ENCODE peak calls at places on chromosomes 5 and 9, in nine cellular contexts. Q, P, L, D, W, J, H, V and S are unnamed samples.

GRCh38 chr9:124782661-124783574 is 6.0 kb downstream of the OLFML2A start:
- DNase-seq in J (no peak), Q (peak), P (no peak), H (no peak), D (no peak), V (no peak), W (no peak), L (peak), S (no peak)

GRCh38 chr9:20373263-20373662 is 249.0 kb downstream of the MLLT3 start:
- DNase-seq in P (no peak), L (no peak), Q (no peak), V (no peak), H (no peak), J (no peak), W (no peak), D (no peak), S (no peak)

GRCh38 chr9:22238809-22239684 is 207.6 kb upstream of the DMRTA1 start:
- DNase-seq in J (peak), H (peak), P (no peak), Q (peak), W (peak), L (no peak), D (peak), V (no peak), S (no peak)

GRCh38 chr5:170442381-170442780 is 53.2 kb upstream of the KCNMB1 start:
- DNase-seq in L (no peak), V (no peak), W (no peak), H (no peak), D (no peak), P (no peak), J (no peak), Q (no peak), S (no peak)

GRCh38 chr5:122726990-122727616 is 47.8 kb upstream of the SNX2 start:
- DNase-seq in W (peak), D (peak), V (no peak), H (peak), J (no peak), P (peak), Q (peak), L (no peak), S (no peak)

GRCh38 chr5:140221697-140222223 is 46.8 kb downstream of the CYSTM1 start:
- DNase-seq in Q (no peak), V (no peak), H (peak), P (peak), W (peak), D (peak), L (peak), J (no peak), S (no peak)

GRCh38 chr9:128164332-128164885 is 4.3 kb downstream of the BBLN start:
- DNase-seq in P (no peak), H (peak), Q (no peak), L (no peak), V (no peak), W (no peak), J (no peak), D (no peak), S (no peak)

GRCh38 chr9:68678430-68678829 is 26.6 kb upstream of the PIP5K1B start:
- DNase-seq in D (peak), P (no peak), L (no peak), W (no peak), H (peak), J (peak), V (no peak), Q (peak), S (peak)

GRCh38 chr9:37410354-37410861 is 12.1 kb upstream of the GRHPR start:
- DNase-seq in V (no peak), D (no peak), H (no peak), L (no peak), J (no peak), Q (no peak), P (no peak), W (no peak), S (no peak)

GRCh38 chr5:100464418-100464817 is 70.8 kb upstream of the FAM174A start:
- DNase-seq in J (no peak), H (peak), W (peak), Q (no peak), V (no peak), L (no peak), D (peak), P (no peak), S (no peak)

GRCh38 chr9:95031711-95032461 is 285.6 kb downstream of the FANCC start:
- DNase-seq in V (no peak), P (no peak), J (no peak), D (no peak), L (peak), Q (no peak), H (no peak), W (no peak), S (no peak)

GRCh38 chr5:138725153-138725884 is 27.9 kb upstream of the CTNNA1 start:
- DNase-seq in V (peak), H (peak), D (peak), Q (no peak), L (peak), W (peak), P (no peak), J (peak), S (peak)

GRCh38 chr5:129547137-129547536 is 87.0 kb downstream of the ADAMTS19 start:
- DNase-seq in H (no peak), J (no peak), W (no peak), V (no peak), L (no peak), D (no peak), Q (no peak), P (no peak), S (no peak)

DNA sequence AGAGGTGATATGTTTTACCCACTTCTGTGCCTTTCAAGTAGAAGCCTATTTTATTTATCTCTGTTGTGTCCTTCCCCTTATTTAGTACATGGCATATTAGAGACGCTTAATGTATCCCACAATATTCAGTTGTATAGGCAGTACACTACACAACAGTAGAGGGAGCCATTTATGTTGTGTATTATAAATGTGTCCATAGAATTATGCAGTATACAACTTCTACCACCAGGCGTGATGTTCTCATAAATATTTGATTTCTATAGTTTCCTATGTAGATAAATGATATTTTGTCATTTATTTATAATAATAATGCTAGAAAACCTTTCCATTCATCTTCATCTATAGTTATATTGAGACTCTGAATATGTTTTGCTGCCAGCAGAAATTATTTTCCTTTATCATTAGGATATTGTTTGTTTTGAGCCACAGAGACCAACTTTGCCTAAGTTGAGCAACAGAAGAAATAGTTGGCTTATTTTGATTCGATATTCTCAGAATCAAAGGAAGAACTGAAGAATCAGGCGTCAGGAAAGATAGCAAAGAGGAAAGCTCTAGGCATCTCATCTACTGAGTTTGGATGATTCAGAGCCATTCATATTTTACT is 81.7 kb downstream of the ADAMTS19 start:
- DNase-seq in W (peak), P (no peak), V (no peak), Q (no peak), L (no peak), D (peak), H (peak), J (peak), S (no peak)
- TF ChIP-seq CTCF in W (peak), P (no peak), V (no peak), Q (no peak), L (no peak), D (peak), H (peak), J (peak), S (peak)

GRCh38 chr5:151092750-151093149 is 11.9 kb upstream of the TNIP1 start:
- DNase-seq in P (no peak), Q (no peak), J (no peak), H (peak), V (no peak), L (no peak), D (peak), W (peak), S (no peak)
- TF ChIP-seq CTCF in P (no peak), Q (no peak), J (no peak), H (no peak), V (no peak), L (no peak), D (no peak), W (no peak), S (no peak)

GRCh38 chr5:38726279-38726678 is 119.5 kb upstream of the OSMR start:
- DNase-seq in D (no peak), J (no peak), Q (no peak), L (no peak), H (no peak), V (no peak), P (no peak), W (no peak), S (no peak)

GRCh38 chr5:38725419-38725865 is 120.4 kb upstream of the OSMR start:
- DNase-seq in H (no peak), J (no peak), D (no peak), P (no peak), W (peak), Q (no peak), V (no peak), L (no peak), S (no peak)

GRCh38 chr5:38722918-38723317 is 122.9 kb upstream of the OSMR start:
- DNase-seq in V (no peak), Q (no peak), P (no peak), L (no peak), H (no peak), W (no peak), J (no peak), D (peak), S (no peak)

GRCh38 chr5:38723423-38723822 is 122.4 kb upstream of the OSMR start:
- DNase-seq in D (no peak), H (no peak), V (no peak), W (no peak), P (no peak), L (no peak), Q (no peak), J (no peak), S (no peak)

DNA sequence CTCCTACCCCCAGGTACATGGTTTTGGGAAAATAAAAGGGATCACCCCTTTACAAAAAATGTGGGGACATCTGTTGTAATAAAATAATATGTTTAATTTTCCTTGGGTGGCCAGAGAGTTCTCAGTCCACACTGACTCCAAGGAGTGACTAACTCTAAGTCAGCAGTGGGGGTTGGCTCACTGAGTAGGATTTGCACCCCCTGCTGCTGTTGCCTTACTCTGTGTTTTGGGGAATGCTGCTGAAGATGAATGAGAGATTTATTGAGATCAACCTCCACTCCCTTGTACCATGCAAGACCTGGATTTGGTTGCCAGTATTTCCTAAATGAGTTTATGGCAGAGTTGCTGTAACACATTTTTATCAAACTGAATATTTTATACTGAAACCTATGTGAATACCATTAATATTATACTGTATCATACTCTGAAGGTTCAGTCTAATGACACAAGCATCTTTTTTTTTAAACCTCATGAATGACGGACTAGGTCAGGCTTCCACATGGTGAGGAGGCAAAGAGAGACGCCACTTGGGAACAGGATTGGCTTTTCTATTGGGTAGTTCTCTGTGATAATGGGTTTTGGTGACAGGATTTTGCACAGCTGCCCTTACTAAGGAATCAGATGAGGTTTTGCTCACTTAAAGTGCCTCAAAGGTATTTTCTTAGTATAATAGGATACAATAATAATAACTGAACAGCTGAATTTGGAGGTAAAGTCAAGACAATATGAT is 121.3 kb upstream of the OSMR start:
- DNase-seq in Q (no peak), P (no peak), D (peak), J (no peak), L (no peak), V (no peak), H (no peak), W (peak), S (no peak)
- TF ChIP-seq CTCF in Q (no peak), P (no peak), D (no peak), J (no peak), L (no peak), V (no peak), H (no peak), W (peak), S (no peak)

DNA sequence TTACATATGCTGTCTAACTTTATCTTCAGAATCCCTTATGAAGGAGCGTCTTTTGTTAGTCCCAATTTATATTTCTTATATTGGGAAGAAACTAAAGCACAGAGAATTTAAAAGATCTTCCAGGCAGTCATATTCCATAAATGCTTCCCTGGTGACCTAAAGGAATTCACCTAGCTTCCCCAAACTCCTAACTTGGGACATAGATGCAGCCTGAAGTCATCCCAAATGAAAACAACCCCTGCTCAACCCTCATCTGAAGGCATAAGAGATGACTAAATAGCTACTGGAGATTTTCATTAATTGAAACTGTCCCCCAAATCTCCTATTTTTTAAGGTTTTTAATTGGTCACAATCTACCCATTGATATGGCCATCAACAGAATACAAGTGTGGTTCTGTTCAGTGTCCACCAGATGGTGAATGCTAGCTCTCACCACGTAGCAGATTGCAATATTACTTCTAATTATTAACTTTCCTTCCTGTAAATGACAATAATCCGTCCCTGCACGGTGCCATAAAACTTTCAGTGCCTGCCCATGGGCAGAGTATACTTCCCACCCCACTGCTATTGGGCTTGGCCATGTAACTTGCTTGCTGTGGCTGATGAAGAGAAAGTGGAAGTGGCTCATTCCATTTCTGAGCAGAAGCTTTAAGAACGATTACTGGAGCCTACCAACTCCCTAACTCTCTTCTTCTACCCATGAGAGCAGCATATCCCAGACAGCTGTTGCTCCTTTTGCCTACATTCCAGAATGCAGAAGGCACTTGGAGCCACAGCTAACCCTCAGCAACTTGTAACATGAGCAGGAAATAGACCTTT is 18.7 kb downstream of the PRUNE2 start:
- DNase-seq in H (no peak), Q (no peak), L (no peak), V (no peak), J (no peak), W (peak), D (no peak), P (no peak), S (no peak)
- TF ChIP-seq CTCF in H (no peak), Q (no peak), L (no peak), V (no peak), J (no peak), W (no peak), D (no peak), P (no peak), S (no peak)

GRCh38 chr5:32096891-32097592 is 77.1 kb downstream of the GOLPH3 start:
- DNase-seq in P (no peak), J (no peak), H (no peak), L (peak), Q (no peak), W (peak), D (peak), V (no peak), S (no peak)

GRCh38 chr5:32098806-32099435 is 75.2 kb downstream of the GOLPH3 start:
- DNase-seq in J (no peak), D (peak), V (no peak), H (no peak), Q (no peak), P (no peak), W (no peak), L (no peak), S (no peak)

GRCh38 chr5:32099486-32100035 is 74.6 kb downstream of the GOLPH3 start:
- DNase-seq in L (no peak), W (no peak), D (no peak), H (no peak), Q (no peak), V (no peak), P (no peak), J (no peak), S (no peak)

GRCh38 chr5:32100230-32100629 is 73.9 kb downstream of the GOLPH3 start:
- DNase-seq in J (no peak), W (no peak), P (peak), L (no peak), Q (no peak), D (peak), H (no peak), V (no peak), S (no peak)

DNA sequence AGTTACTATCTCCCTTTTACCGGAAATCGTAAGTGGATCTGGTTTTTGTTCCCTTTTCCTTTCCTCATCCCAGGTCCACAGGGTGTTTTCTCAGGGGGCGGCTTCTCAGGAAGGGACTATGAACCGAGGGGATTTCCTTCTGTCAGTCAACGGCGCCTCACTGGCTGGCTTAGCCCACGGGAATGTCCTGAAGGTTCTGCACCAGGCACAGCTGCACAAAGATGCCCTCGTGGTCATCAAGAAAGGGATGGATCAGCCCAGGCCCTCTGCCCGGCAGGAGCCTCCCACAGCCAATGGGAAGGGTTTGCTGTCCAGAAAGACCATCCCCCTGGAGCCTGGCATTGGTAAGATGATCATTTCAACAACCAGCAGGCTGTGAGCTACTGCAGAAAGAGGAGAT is 75.8 kb downstream of the GOLPH3 start:
- DNase-seq in Q (no peak), D (peak), P (no peak), V (no peak), J (no peak), L (no peak), W (no peak), H (no peak), S (no peak)
- TF ChIP-seq CTCF in Q (no peak), D (no peak), P (no peak), V (no peak), J (no peak), L (no peak), W (no peak), H (no peak), S (no peak)

GRCh38 chr5:177132504-177133118 is 962 bp upstream of the NSD1 start:
- DNase-seq in Q (no peak), J (peak), V (no peak), H (peak), W (no peak), L (peak), P (no peak), D (peak), S (peak)

GRCh38 chr5:177131711-177132503 is 1.7 kb upstream of the NSD1 start:
- DNase-seq in L (peak), D (peak), V (peak), P (no peak), W (no peak), H (no peak), Q (no peak), J (peak), S (peak)

GRCh38 chr5:177134653-177135225 is 1.2 kb downstream of the NSD1 start:
- DNase-seq in V (no peak), H (peak), Q (no peak), P (no peak), W (peak), J (peak), D (no peak), L (no peak), S (no peak)

GRCh38 chr5:177133119-177133844 is at the start of gene NSD1:
- DNase-seq in L (peak), V (peak), J (peak), Q (peak), H (peak), W (peak), D (peak), P (peak), S (peak)

GRCh38 chr5:177133845-177134652 is 476 bp downstream of the NSD1 start:
- DNase-seq in H (peak), J (peak), Q (no peak), P (no peak), L (peak), W (peak), D (peak), V (peak), S (peak)
- TF ChIP-seq CTCF in H (no peak), J (no peak), Q (no peak), P (no peak), L (no peak), W (no peak), D (no peak), V (no peak), S (no peak)

DNA sequence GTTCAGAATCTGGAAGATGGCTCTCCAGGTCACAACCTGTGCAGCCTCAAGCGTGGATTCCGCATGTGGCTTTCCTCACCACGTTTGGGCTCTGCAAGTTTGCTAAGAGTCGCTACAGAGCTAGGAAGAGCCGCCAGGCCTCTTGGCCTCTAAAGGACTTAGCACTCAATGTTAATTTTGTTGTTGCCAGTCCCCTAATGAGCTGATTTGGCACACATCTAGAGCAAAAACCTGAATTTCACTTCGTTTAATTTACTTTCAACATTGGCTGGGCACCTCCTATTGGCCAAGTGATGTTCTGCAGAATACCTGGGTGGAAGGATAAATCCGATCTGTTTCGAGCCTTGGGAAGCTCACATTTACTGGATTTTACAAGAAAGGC is 65.8 kb upstream of the UNC5A start:
- DNase-seq in D (no peak), L (no peak), H (no peak), J (peak), Q (peak), V (no peak), W (no peak), P (no peak), S (no peak)
- TF ChIP-seq CTCF in D (peak), L (no peak), H (peak), J (peak), Q (peak), V (no peak), W (peak), P (no peak), S (peak)